ENCODE peak calls at places on chromosomes 12 and 14, in nine cellular contexts. W is tibial nerve; F is cardiac muscle cell; U is lung; N is pancreas; J is mammary epithelial cell; S is kidney epithelial cell; O is Peyer's patch; D is CD8-positive, alpha-beta T cell. K is an unnamed sample. For H3K36me3, the result is how much of the 10 kb centered on the place peaks cover.

GRCh38 chr14:49314756-49315155 is 271.4 kb downstream of the RPS29 start:
- DNase-seq in W (no peak), F (peak), U (no peak), N (no peak), J (no peak), S (no peak), O (no peak), D (no peak), K (no peak)

GRCh38 chr14:37054144-37054543 is 118.3 kb downstream of the SLC25A21 start:
- DNase-seq in W (no peak), F (no peak), U (no peak), N (no peak), J (no peak), S (no peak), O (no peak), D (no peak), K (no peak)

GRCh38 chr12:96399919-96400630 is at the start of gene CDK17:
- DNase-seq in W (peak), F (peak), U (peak), N (peak), J (peak), S (no peak), O (peak), D (peak), K (peak)

GRCh38 chr12:69431604-69432222 is 38.5 kb upstream of the FRS2 start:
- DNase-seq in W (no peak), F (no peak), U (no peak), N (no peak), J (no peak), S (no peak), O (no peak), D (no peak), K (no peak)

GRCh38 chr14:94575730-94576585 is 5.3 kb upstream of the SERPINA5 start:
- DNase-seq in W (no peak), F (peak), U (no peak), N (peak), J (peak), S (peak), O (peak), D (no peak), K (peak)

GRCh38 chr12:89671469-89671868 is 37.2 kb downstream of the ATP2B1 start:
- DNase-seq in W (no peak), F (peak), U (no peak), N (no peak), J (peak), S (peak), O (no peak), D (no peak), K (peak)

GRCh38 chr14:31965735-31966598 is 111.1 kb upstream of the ARHGAP5 start:
- DNase-seq in W (no peak), F (peak), U (no peak), N (no peak), J (peak), S (no peak), O (peak), D (no peak), K (peak)

GRCh38 chr12:19181666-19182426 is 52.3 kb downstream of the PLEKHA5 start:
- DNase-seq in W (no peak), F (peak), U (no peak), N (no peak), J (no peak), S (no peak), O (no peak), D (no peak), K (no peak)

GRCh38 chr12:127165567-127166392 is 1101.2 kb upstream of the TMEM132C start:
- DNase-seq in W (peak), F (peak), U (peak), N (peak), J (peak), S (peak), O (peak), D (peak), K (peak)

GRCh38 chr12:102567031-102567985 is 86.9 kb upstream of the IGF1 start:
- DNase-seq in W (no peak), F (peak), U (no peak), N (no peak), J (peak), S (peak), O (no peak), D (no peak), K (peak)

GRCh38 chr14:95524706-95525512 is 8.5 kb upstream of the SYNE3 start:
- DNase-seq in W (no peak), F (no peak), U (no peak), N (no peak), J (peak), S (no peak), O (peak), D (no peak), K (peak)

GRCh38 chr14:104928391-104929133 is 3.9 kb downstream of the PLD4 start:
- DNase-seq in W (no peak), F (no peak), U (no peak), N (no peak), J (no peak), S (no peak), O (no peak), D (no peak), K (no peak)

GRCh38 chr14:62015945-62016344 is 253.7 kb downstream of the SNAPC1 start:
- DNase-seq in W (peak), F (peak), U (no peak), N (no peak), J (peak), S (no peak), O (no peak), D (no peak), K (no peak)

GRCh38 chr14:24179961-24180726 is 8.3 kb downstream of the REC8 start:
- DNase-seq in W (no peak), F (peak), U (no peak), N (no peak), J (peak), S (peak), O (no peak), D (no peak), K (no peak)

GRCh38 chr14:58816416-58817115 is 178.8 kb downstream of the DACT1 start:
- DNase-seq in W (no peak), F (no peak), U (no peak), N (no peak), J (no peak), S (no peak), O (no peak), D (no peak), K (no peak)

GRCh38 chr14:35789651-35790050 is 19.4 kb downstream of the RALGAPA1 start:
- DNase-seq in W (no peak), F (no peak), U (no peak), N (no peak), J (peak), S (no peak), O (no peak), D (no peak), K (no peak)

GRCh38 chr12:116784238-116784612 is 46.1 kb downstream of the RNFT2 start:
- DNase-seq in W (no peak), F (no peak), U (no peak), N (no peak), J (no peak), S (no peak), O (no peak), D (no peak), K (no peak)

DNA sequence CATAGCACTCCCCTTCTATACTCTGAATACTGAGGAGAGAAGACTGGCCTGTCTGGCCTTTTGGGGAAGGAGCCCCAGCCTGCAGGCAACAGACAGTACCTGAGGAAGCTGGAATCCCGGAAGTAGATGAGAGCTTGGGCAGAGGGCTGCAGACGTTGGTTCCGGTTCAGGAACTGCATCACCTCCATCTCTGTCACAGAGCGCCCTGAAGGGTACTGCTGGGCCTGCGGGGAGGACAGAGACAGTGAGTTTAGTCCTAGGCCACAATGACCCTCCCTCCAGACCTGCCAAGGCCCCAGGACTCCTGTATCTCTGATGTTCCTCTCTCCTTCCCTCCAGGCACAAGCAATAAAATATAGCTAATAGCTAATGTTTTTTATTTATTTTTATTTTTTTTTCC is 28.4 kb downstream of the TEP1 start:
- DNase-seq in W (no peak), F (no peak), U (no peak), N (no peak), J (no peak), S (no peak), O (no peak), D (no peak), K (no peak)
- H3K36me3 ChIP-seq in W (half or more), F (half or more), U (half or more), N (half or more), J (under half), S (under half), O (under half), D (half or more), K (under half)

DNA sequence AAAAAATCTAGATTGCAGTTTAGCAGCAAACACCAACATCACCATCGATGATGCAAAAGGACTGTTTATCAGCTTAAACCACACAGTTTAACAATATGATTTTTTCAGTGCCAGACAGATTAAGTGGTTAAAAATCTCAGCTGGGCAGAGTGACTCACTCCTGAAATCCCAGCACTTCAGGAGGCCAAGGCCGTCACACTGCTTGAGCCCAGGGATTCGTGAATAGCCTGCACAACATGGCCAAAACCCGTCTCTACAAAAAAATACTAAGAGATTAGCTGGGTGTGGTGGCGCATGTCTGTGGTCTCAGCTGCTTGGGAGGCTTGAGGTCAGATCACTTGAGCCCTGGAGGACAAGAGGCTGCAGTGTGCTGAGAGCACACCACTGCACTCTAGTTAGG is 8.9 kb downstream of the RSRC2 start:
- DNase-seq in W (no peak), F (peak), U (no peak), N (no peak), J (peak), S (peak), O (no peak), D (no peak), K (no peak)
- H3K36me3 ChIP-seq in W (half or more), F (half or more), U (under half), N (half or more), J (half or more), S (under half), O (under half), D (half or more), K (half or more)

GRCh38 chr14:38120109-38120508 is 87.6 kb upstream of the SSTR1 start:
- DNase-seq in W (no peak), F (no peak), U (no peak), N (no peak), J (no peak), S (no peak), O (no peak), D (no peak), K (no peak)
- H3K36me3 ChIP-seq in W (under half), F (under half), U (under half), N (under half), J (under half), S (under half), O (under half), D (under half), K (under half)

GRCh38 chr12:123335490-123335889 is 29.2 kb downstream of the SBNO1 start:
- DNase-seq in W (no peak), F (no peak), U (no peak), N (no peak), J (no peak), S (no peak), O (no peak), D (no peak), K (no peak)
- H3K36me3 ChIP-seq in W (half or more), F (half or more), U (under half), N (under half), J (under half), S (under half), O (under half), D (under half), K (under half)

DNA sequence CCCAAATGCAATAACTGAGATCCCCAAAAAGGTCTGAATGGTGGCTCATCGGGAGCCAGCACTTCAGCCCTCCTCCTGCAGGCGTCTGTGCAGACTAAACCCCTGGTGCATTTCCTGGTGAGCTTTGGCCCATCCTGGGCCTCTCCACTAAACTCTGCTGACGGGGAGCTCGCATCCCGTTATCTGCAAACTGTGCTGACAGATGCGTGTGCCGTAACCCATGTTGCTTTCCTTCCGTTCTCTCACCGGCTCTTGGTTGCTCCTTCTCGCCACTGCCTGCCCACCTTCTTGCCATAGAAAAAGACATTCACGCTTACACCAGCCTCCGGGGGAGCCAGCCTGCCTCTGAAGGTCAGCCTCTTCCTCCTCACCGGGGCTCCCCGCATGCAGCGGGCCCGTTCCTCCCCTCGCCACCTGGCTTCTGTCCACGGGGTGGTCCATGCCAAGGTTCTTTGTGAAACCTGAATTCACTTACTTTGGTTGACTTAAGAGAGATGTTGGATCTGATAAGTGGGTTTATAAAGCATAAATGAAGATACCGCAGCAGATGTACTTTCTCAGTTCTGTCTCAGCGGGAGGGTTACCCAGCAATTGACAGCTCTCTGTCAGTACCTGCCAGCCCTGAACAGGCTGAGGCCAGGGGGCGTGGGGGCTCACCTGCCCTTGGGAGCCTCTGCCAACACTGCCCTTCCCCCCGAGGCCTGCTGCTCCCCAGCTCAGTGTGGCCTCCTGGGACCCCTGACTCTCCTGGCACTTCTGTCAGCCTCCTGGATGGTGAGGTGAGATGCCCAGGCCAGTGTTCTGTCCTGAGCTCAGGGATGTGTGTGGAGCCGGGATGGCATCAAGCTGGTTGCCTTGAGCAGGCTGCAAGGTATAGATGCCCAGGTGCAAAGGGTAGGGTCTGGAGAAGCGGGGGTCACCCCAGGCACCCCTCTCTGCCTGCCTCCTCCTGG is 14.2 kb downstream of the ZFYVE21 start:
- DNase-seq in W (no peak), F (no peak), U (no peak), N (peak), J (no peak), S (no peak), O (no peak), D (no peak), K (no peak)
- H3K36me3 ChIP-seq in W (half or more), F (under half), U (half or more), N (under half), J (under half), S (under half), O (under half), D (under half), K (under half)

GRCh38 chr12:6508087-6508486 is 14.2 kb downstream of the NCAPD2 start:
- DNase-seq in W (no peak), F (no peak), U (no peak), N (no peak), J (no peak), S (no peak), O (no peak), D (no peak), K (no peak)
- H3K36me3 ChIP-seq in W (half or more), F (under half), U (under half), N (under half), J (under half), S (under half), O (under half), D (under half), K (half or more)

DNA sequence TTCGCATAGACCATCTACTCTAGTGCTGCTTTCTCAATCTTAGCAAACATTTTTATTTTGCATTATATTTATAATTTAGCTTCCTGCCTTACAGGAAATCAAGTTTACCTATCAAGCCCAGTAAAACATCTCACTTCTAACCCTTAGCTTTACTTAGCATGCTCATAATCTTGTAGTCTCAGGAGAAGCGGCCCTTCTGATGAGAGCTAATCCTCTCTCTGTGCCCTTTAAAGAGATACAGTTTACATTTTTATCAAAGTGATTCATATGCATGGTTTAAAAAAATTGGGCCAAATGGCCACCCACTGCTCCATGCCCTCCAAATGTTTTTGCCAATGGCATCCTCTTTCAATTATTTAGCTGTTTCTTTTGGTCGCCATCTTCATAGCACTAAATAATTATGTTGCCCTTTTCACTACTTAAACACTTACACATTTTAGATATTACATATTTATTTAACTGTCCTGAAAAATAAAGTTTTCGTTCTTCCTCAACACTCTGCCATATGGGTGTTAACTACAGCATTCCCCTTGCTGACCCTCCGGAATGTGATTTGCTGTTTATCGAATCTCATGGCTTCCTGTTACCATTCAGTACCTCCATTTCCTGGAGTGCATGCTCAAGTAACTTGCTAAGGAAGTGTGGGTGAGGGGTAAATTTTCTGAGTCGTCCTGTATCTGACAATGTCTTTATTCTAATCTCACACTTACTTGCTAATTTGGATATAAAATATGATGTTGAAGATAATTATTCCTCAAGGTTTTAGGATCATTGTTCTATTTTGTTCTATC is 29.3 kb downstream of the YLPM1 start:
- DNase-seq in W (no peak), F (peak), U (no peak), N (no peak), J (no peak), S (no peak), O (no peak), D (no peak), K (no peak)
- H3K36me3 ChIP-seq in W (under half), F (under half), U (under half), N (under half), J (under half), S (under half), O (under half), D (under half), K (under half)

DNA sequence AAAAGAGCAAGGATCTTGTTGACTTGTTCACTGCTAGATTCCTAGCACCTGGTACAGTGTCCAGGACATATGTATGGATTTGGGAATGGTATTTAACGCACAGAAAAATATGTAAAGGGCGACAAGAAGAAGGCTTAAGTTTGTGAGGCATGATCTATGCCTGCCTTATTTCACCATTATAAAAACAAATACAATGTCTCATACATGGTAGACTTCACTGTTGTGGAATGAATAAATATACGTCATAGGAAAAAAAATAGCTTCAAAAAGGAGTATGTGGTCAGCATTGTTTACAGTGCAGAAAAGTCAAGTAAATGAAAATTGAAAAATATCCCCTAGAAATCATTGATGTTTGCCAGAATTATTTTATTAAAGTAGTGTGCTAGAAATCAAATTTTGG is 30.0 kb downstream of the HCFC2 start:
- DNase-seq in W (no peak), F (no peak), U (no peak), N (no peak), J (no peak), S (no peak), O (no peak), D (no peak), K (no peak)
- H3K36me3 ChIP-seq in W (half or more), F (half or more), U (under half), N (under half), J (under half), S (under half), O (under half), D (under half), K (under half)

GRCh38 chr12:106885026-106885425 is 70.7 kb upstream of the TMEM263 start:
- DNase-seq in W (no peak), F (no peak), U (no peak), N (no peak), J (no peak), S (no peak), O (no peak), D (no peak), K (no peak)
- H3K36me3 ChIP-seq in W (half or more), F (under half), U (under half), N (under half), J (under half), S (under half), O (under half), D (under half), K (under half)

DNA sequence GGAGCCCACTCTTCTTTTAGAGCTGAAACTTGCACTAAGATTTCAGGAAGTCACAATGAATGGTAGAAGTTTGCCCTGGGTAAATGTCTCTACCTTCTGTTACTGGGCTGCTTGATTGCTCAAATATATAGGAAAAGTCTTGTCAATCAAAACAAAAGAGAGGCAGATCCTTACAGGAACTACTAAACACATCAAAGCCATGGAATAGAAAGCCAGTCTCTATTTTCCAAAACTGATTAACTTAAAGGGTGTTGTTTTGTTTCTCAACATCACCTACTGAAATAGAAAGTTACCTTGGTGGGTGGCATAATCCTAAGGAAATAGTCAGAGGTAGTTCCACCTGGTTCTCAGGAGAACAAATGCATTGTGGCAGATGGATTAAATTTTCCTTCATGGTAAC is at the start of gene GPHB5:
- DNase-seq in W (no peak), F (no peak), U (no peak), N (no peak), J (no peak), S (no peak), O (no peak), D (no peak), K (no peak)
- H3K36me3 ChIP-seq in W (under half), F (under half), U (under half), N (under half), J (under half), S (under half), O (under half), D (under half), K (under half)